ENCODE peak calls at places on chromosomes 13 and 19, in eight cellular contexts. T, Z, V, W, E, G, R and I are unnamed samples. For H3K4me1, the result is how much of the 10 kb centered on the place peaks cover.

GRCh38 chr13:113915786-113916329 is 52.0 kb upstream of the GAS6 start:
- DNase-seq in T (no peak), Z (no peak), V (no peak), W (no peak), E (no peak), G (no peak), R (peak), I (no peak)

GRCh38 chr13:43303040-43303729 is 279.8 kb downstream of the DNAJC15 start:
- DNase-seq in T (no peak), Z (peak), V (peak), W (peak), E (no peak), G (no peak), R (peak), I (peak)

GRCh38 chr13:62320129-62320724 is 904.6 kb upstream of the PCDH20 start:
- DNase-seq in T (no peak), Z (no peak), V (no peak), W (no peak), E (no peak), G (no peak), R (no peak), I (no peak)

GRCh38 chr19:13154241-13154778 is 4.1 kb downstream of the IER2 start:
- DNase-seq in T (peak), Z (peak), V (peak), W (peak), E (peak), G (peak), R (peak), I (no peak)

GRCh38 chr13:42899266-42899665 is 92.8 kb downstream of the EPSTI1 start:
- DNase-seq in T (no peak), Z (no peak), V (no peak), W (no peak), E (no peak), G (no peak), R (no peak), I (no peak)

GRCh38 chr13:92173254-92173653 is 774.8 kb downstream of the GPC5 start:
- DNase-seq in T (no peak), Z (no peak), V (no peak), W (no peak), E (no peak), G (no peak), R (no peak), I (no peak)

GRCh38 chr13:104592127-104592526 is 1525.9 kb upstream of the SLC10A2 start:
- DNase-seq in T (no peak), Z (no peak), V (no peak), W (no peak), E (no peak), G (no peak), R (no peak), I (no peak)

GRCh38 chr13:51325837-51326236 is 13.7 kb upstream of the SERPINE3 start:
- DNase-seq in T (no peak), Z (no peak), V (no peak), W (no peak), E (no peak), G (no peak), R (no peak), I (no peak)

GRCh38 chr13:73138276-73138950 is 79.6 kb downstream of the KLF5 start:
- DNase-seq in T (no peak), Z (no peak), V (no peak), W (no peak), E (peak), G (no peak), R (peak), I (no peak)

GRCh38 chr13:110549795-110550160 is 11.7 kb downstream of the RAB20 start:
- DNase-seq in T (no peak), Z (no peak), V (no peak), W (no peak), E (no peak), G (no peak), R (no peak), I (no peak)

GRCh38 chr13:76383671-76384461 is 502.3 kb downstream of the KCTD12 start:
- DNase-seq in T (no peak), Z (no peak), V (no peak), W (peak), E (no peak), G (no peak), R (no peak), I (no peak)

GRCh38 chr13:99953138-99953755 is 18.3 kb downstream of the ZIC5 start:
- DNase-seq in T (no peak), Z (no peak), V (no peak), W (no peak), E (no peak), G (no peak), R (no peak), I (no peak)

GRCh38 chr13:99955107-99955746 is 16.3 kb downstream of the ZIC5 start:
- DNase-seq in T (no peak), Z (no peak), V (peak), W (no peak), E (no peak), G (no peak), R (no peak), I (no peak)

GRCh38 chr13:99956473-99957349 is 14.9 kb downstream of the ZIC5 start:
- DNase-seq in T (no peak), Z (no peak), V (peak), W (no peak), E (no peak), G (no peak), R (no peak), I (no peak)

GRCh38 chr13:99958402-99959126 is 13.0 kb downstream of the ZIC5 start:
- DNase-seq in T (no peak), Z (no peak), V (peak), W (no peak), E (no peak), G (no peak), R (peak), I (no peak)

DNA sequence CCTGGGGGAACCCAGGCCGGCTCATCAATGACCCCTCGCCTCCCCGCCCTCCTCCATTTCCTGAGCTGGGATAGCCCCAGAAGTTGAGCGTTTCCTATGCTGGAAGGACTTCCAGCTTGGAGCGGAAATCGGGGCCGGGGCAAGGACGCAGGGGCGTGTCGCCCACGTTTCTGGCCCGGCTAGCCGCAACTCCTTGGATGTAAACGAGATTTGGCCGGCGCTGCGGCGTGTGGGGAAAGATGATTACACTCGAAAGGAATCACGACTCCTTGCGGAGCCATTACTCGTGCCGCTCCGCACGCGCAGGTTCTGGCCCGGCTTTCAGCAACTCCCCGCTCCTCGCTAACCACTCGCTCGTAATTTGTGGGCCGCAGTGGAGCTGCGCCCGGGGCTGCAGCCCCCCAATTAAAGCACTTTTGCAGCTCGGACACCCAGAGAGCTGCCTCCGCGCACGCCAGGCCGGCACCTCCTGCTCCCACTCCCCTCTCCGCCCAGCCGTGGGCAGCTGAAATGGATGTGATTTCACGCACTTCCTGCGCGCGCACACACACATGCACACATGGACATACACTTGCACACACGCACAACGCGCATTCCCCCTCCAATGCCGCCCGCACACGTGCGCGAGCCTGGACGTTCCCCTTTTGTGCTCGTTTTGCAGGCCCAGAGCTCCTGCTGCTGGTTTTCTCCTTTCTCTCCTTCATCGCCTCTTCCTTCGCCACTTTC is 15.7 kb downstream of the ZIC5 start:
- DNase-seq in T (no peak), Z (no peak), V (peak), W (peak), E (no peak), G (no peak), R (no peak), I (no peak)
- H3K4me3 ChIP-seq in T (peak), Z (no peak), V (peak), W (no peak), E (no peak), G (no peak), R (peak), I (peak)

GRCh38 chr19:2484178-2484937 is 8.4 kb downstream of the GADD45B start:
- DNase-seq in T (no peak), Z (no peak), V (no peak), W (no peak), E (no peak), G (no peak), R (no peak), I (no peak)
- H3K4me1 ChIP-seq in T (under half), Z (under half), V (under half), W (under half), E (under half), G (under half), R (under half), I (under half)

GRCh38 chr19:7617735-7618134 is 11.6 kb downstream of the XAB2 start:
- DNase-seq in T (no peak), Z (no peak), V (no peak), W (no peak), E (no peak), G (no peak), R (no peak), I (no peak)
- H3K27ac ChIP-seq in T (no peak), Z (no peak), V (no peak), W (no peak), E (no peak), G (no peak), R (peak), I (no peak)

GRCh38 chr19:30323904-30324303 is 48.3 kb upstream of the ZNF536 start:
- DNase-seq in T (no peak), Z (no peak), V (no peak), W (no peak), E (no peak), G (no peak), R (no peak), I (no peak)

GRCh38 chr19:30322641-30323320 is 49.4 kb upstream of the ZNF536 start:
- DNase-seq in T (no peak), Z (no peak), V (no peak), W (no peak), E (no peak), G (no peak), R (peak), I (no peak)

GRCh38 chr19:30325657-30326056 is 46.5 kb upstream of the ZNF536 start:
- DNase-seq in T (no peak), Z (no peak), V (no peak), W (no peak), E (no peak), G (no peak), R (no peak), I (no peak)

GRCh38 chr19:30326076-30326710 is 46.0 kb upstream of the ZNF536 start:
- DNase-seq in T (no peak), Z (no peak), V (no peak), W (no peak), E (no peak), G (no peak), R (no peak), I (no peak)

GRCh38 chr19:30324982-30325381 is 47.2 kb upstream of the ZNF536 start:
- DNase-seq in T (no peak), Z (no peak), V (no peak), W (no peak), E (no peak), G (no peak), R (peak), I (no peak)
- H3K4me3 ChIP-seq in T (no peak), Z (no peak), V (no peak), W (no peak), E (no peak), G (no peak), R (no peak), I (no peak)

DNA sequence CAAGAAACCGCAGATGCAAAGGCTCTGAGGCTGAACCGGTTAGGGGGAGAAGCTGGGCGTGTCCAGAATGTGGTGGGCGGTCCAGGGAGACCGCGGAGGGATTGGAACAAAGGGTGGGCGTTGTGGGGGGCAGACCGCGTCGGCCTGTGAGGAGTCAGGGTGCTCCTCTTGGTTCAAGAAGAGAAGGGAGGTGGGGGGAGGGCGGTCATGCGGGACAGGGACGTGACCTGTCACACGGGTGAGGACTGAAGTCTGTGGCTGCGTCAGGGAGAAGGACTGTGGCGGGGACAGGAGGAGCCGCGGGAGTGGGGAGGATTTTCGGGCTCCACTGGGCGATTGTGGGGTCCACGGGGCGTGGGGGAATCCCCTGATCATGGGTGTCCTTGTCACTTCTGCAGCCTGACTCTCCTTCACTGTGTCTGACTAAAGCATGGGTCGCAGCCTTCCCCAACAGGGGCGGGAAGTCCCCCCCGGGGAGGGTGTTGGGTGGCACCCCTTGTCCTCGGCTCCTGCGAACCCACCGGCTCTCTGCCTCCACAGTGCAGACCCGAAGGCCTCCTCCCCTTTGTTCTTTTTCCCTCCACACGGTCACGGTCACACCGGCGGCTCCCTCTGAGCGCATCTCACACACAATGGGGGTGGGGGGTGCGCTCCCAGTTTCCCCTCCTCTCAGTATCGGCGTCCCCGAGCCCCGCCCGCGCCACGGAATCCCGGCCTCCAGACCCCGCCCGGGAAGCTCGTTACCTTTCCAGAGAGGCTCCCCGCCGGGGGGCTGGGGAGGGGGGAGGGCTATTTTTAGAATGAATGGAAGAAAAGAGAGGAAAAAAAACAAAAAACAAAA is 16.4 kb upstream of the KCNN1 start:
- DNase-seq in T (no peak), Z (no peak), V (peak), W (peak), E (no peak), G (peak), R (no peak), I (no peak)
- H3K4me1 ChIP-seq in T (under half), Z (under half), V (under half), W (under half), E (under half), G (half or more), R (half or more), I (under half)

GRCh38 chr13:98664047-98664446 is 87.1 kb upstream of the STK24 start:
- DNase-seq in T (no peak), Z (no peak), V (no peak), W (no peak), E (no peak), G (no peak), R (no peak), I (no peak)

GRCh38 chr13:98664510-98664909 is 87.6 kb upstream of the STK24 start:
- DNase-seq in T (no peak), Z (no peak), V (no peak), W (no peak), E (no peak), G (no peak), R (no peak), I (no peak)

GRCh38 chr13:98665638-98665995 is 86.9 kb downstream of the SLC15A1 start:
- DNase-seq in T (no peak), Z (no peak), V (no peak), W (no peak), E (no peak), G (no peak), R (no peak), I (no peak)

GRCh38 chr13:98664924-98665637 is 87.4 kb downstream of the SLC15A1 start:
- DNase-seq in T (no peak), Z (no peak), V (no peak), W (no peak), E (no peak), G (no peak), R (no peak), I (no peak)
- H3K27ac ChIP-seq in T (no peak), Z (no peak), V (no peak), W (no peak), E (no peak), G (no peak), R (no peak), I (no peak)

GRCh38 chr13:40206241-40207109 is 460.0 kb downstream of the FOXO1 start:
- DNase-seq in T (no peak), Z (no peak), V (no peak), W (no peak), E (no peak), G (peak), R (peak), I (no peak)
- H3K4me3 ChIP-seq in T (no peak), Z (no peak), V (no peak), W (no peak), E (no peak), G (peak), R (no peak), I (no peak)